ENCODE peak calls at places on chromosomes 13 and 19, in nine cellular contexts. E is stimulated activated CD8-positive, alpha-beta memory T cell treated with anti-CD3 and anti-CD28 coated beads, Interleukin-15, amount 100 ng/mL, for 24 hours; D is hippocampal formation; T is substantia nigra; I is Peyer's patch; O is AG09319; P is iris pigment epithelial cell; Q is HS-5; H is stimulated activated CD4-positive, alpha-beta T cell treated with anti-CD3 and anti-CD28 coated beads, TNF-alpha, amount 100 ng/mL, for 1 hour. U is an unnamed sample.

GRCh38 chr19:37077615-37077928 is 661 bp upstream of the ZNF420 start:
- DNase-seq in H (no peak), T (no peak), D (no peak), Q (peak), O (no peak), E (no peak), P (no peak), I (no peak), U (no peak)

GRCh38 chr19:11092181-11092538 is 2.9 kb downstream of the LDLR start:
- DNase-seq in T (no peak), H (no peak), Q (peak), I (no peak), P (peak), E (no peak), O (no peak), D (peak), U (peak)

GRCh38 chr13:59962343-59962742 is 201.4 kb downstream of the DIAPH3 start:
- DNase-seq in E (no peak), T (no peak), O (no peak), H (no peak), Q (no peak), P (no peak), I (no peak), D (no peak), U (no peak)

GRCh38 chr13:79941752-79942151 is 399.2 kb downstream of the SPRY2 start:
- DNase-seq in P (no peak), E (no peak), H (no peak), I (no peak), O (no peak), T (no peak), Q (no peak), D (no peak), U (no peak)

GRCh38 chr13:111966969-111967368 is 100.0 kb upstream of the SOX1 start:
- DNase-seq in E (no peak), O (no peak), H (no peak), D (no peak), T (no peak), I (no peak), Q (no peak), P (no peak), U (no peak)

GRCh38 chr19:10565028-10565566 is 713 bp downstream of the KRI1 start:
- DNase-seq in Q (no peak), O (no peak), P (peak), D (no peak), H (no peak), T (no peak), I (peak), E (no peak), U (no peak)

GRCh38 chr19:49954092-49954825 is 6.7 kb downstream of the SIGLEC11 start:
- DNase-seq in T (no peak), I (no peak), Q (no peak), O (peak), D (no peak), P (peak), E (no peak), H (no peak), U (no peak)

GRCh38 chr19:37931941-37932655 is 25.1 kb downstream of the SIPA1L3 start:
- DNase-seq in D (no peak), T (peak), P (peak), H (no peak), I (peak), E (no peak), O (no peak), Q (no peak), U (no peak)

GRCh38 chr19:47381653-47382279 is 32.7 kb downstream of the DHX34 start:
- DNase-seq in H (no peak), Q (no peak), I (peak), D (no peak), T (no peak), O (no peak), E (no peak), P (no peak), U (no peak)

GRCh38 chr19:49378501-49378900 is 9.5 kb upstream of the KASH5 start:
- DNase-seq in E (no peak), T (no peak), H (no peak), O (no peak), D (no peak), P (no peak), I (no peak), Q (no peak), U (no peak)

GRCh38 chr19:46009530-46010510 is 13.0 kb downstream of the PGLYRP1 start:
- DNase-seq in H (peak), D (peak), P (peak), E (peak), I (peak), Q (peak), O (no peak), T (peak), U (peak)

GRCh38 chr13:94173312-94173854 is 306.1 kb downstream of the DCT start:
- DNase-seq in P (peak), O (no peak), Q (no peak), H (no peak), E (no peak), D (no peak), T (no peak), I (no peak), U (no peak)

GRCh38 chr13:20492641-20493040 is 33.0 kb downstream of the CRYL1 start:
- DNase-seq in T (no peak), Q (no peak), P (peak), H (no peak), O (peak), D (no peak), E (no peak), I (no peak), U (no peak)

GRCh38 chr19:8831832-8832131 is 322 bp downstream of the ZNF558 start:
- DNase-seq in Q (no peak), H (no peak), D (no peak), T (no peak), I (no peak), O (no peak), P (no peak), E (no peak), U (no peak)

GRCh38 chr13:38002596-38002995 is 133.0 kb upstream of the TRPC4 start:
- DNase-seq in Q (no peak), P (no peak), H (no peak), T (no peak), I (no peak), O (no peak), E (no peak), D (no peak), U (no peak)

GRCh38 chr19:7673995-7674667 is 2.8 kb upstream of the MCEMP1 start:
- DNase-seq in I (no peak), D (no peak), T (no peak), E (no peak), Q (no peak), O (peak), P (peak), H (no peak), U (peak)

GRCh38 chr13:44383945-44384344 is 10.3 kb downstream of the SERP2 start:
- DNase-seq in P (no peak), E (no peak), Q (no peak), H (no peak), T (no peak), O (no peak), D (no peak), I (no peak), U (peak)

GRCh38 chr19:34431681-34432402 is 3.7 kb downstream of the UBA2 start:
- DNase-seq in I (no peak), T (no peak), Q (no peak), O (no peak), H (no peak), E (no peak), D (no peak), P (peak), U (no peak)

GRCh38 chr13:93862259-93862658 is 617.2 kb downstream of the DCT start:
- DNase-seq in T (no peak), Q (no peak), O (no peak), E (no peak), P (peak), H (no peak), I (no peak), D (no peak), U (no peak)

GRCh38 chr13:21576424-21576823 is 27.5 kb downstream of the MICU2 start:
- DNase-seq in P (peak), I (no peak), E (no peak), H (no peak), T (no peak), O (no peak), D (no peak), Q (no peak), U (no peak)